ENCODE peak calls at places on chromosomes 12 and 14, in six cellular contexts. E is GM19239, S is B cell, X is NCI-H345, O is NCI-H2029, L is sciatic nerve. R is an unnamed sample.

GRCh38 chr14:62364161-62364560 is 601.9 kb downstream of the SNAPC1 start:
- DNase-seq in E (no peak), S (no peak), X (no peak), O (no peak), L (no peak), R (no peak)

GRCh38 chr14:95507174-95507573 is 9.3 kb downstream of the SYNE3 start:
- DNase-seq in E (no peak), S (no peak), X (no peak), O (no peak), L (no peak), R (peak)

GRCh38 chr12:114499338-114499737 is 93.4 kb upstream of the TBX5 start:
- DNase-seq in E (no peak), S (no peak), X (no peak), O (no peak), L (no peak), R (no peak)

GRCh38 chr14:86510503-86510902 is 980.6 kb downstream of the FLRT2 start:
- DNase-seq in E (no peak), S (no peak), X (no peak), O (no peak), L (no peak), R (no peak)

GRCh38 chr14:56569174-56569573 is 10.4 kb upstream of the TMEM260 start:
- DNase-seq in E (no peak), S (no peak), X (no peak), O (no peak), L (no peak), R (no peak)

GRCh38 chr12:57309420-57309819 is 58.4 kb upstream of the STAC3 start:
- DNase-seq in E (no peak), S (no peak), X (no peak), O (no peak), L (no peak), R (no peak)

GRCh38 chr12:52313461-52313860 is 7.7 kb downstream of the KRT83 start:
- DNase-seq in E (no peak), S (no peak), X (no peak), O (no peak), L (no peak), R (no peak)

GRCh38 chr12:89951694-89952060 is 243.0 kb upstream of the ATP2B1 start:
- DNase-seq in E (no peak), S (no peak), X (no peak), O (no peak), L (no peak), R (no peak)

GRCh38 chr14:59187802-59188460 is 536 bp upstream of the DAAM1 start:
- DNase-seq in E (no peak), S (peak), X (peak), O (peak), L (peak), R (peak)

GRCh38 chr12:27672654-27673053 is 23.6 kb upstream of the REP15 start:
- DNase-seq in E (no peak), S (no peak), X (no peak), O (no peak), L (no peak), R (no peak)

GRCh38 chr12:14886271-14886670 is 617 bp upstream of the MGP start:
- DNase-seq in E (no peak), S (no peak), X (peak), O (no peak), L (no peak), R (no peak)

GRCh38 chr14:94313991-94314655 is 9.0 kb downstream of the SERPINA6 start:
- DNase-seq in E (no peak), S (no peak), X (no peak), O (no peak), L (no peak), R (no peak)

GRCh38 chr14:76867536-76868452 is 41.6 kb downstream of the LRRC74A start:
- DNase-seq in E (peak), S (peak), X (no peak), O (no peak), L (no peak), R (no peak)

GRCh38 chr14:100588671-100589070 is 1.5 kb upstream of the BEGAIN start:
- DNase-seq in E (no peak), S (no peak), X (no peak), O (no peak), L (peak), R (no peak)

GRCh38 chr12:33180921-33181320 is 258.7 kb downstream of the SYT10 start:
- DNase-seq in E (no peak), S (no peak), X (no peak), O (no peak), L (no peak), R (no peak)

GRCh38 chr12:93154753-93155475 is 222.8 kb upstream of the NUDT4 start:
- DNase-seq in E (no peak), S (no peak), X (no peak), O (no peak), L (no peak), R (no peak)

GRCh38 chr14:55599250-55599879 is 19.4 kb downstream of the KTN1 start:
- DNase-seq in E (no peak), S (no peak), X (peak), O (peak), L (no peak), R (peak)

GRCh38 chr12:2408262-2408661 is 355.5 kb downstream of the CACNA1C start:
- DNase-seq in E (no peak), S (no peak), X (no peak), O (no peak), L (no peak), R (no peak)

GRCh38 chr12:56601503-56601902 is 28.6 kb downstream of the BAZ2A start:
- DNase-seq in E (peak), S (peak), X (no peak), O (no peak), L (no peak), R (no peak)

GRCh38 chr12:26185532-26186320 is 9.6 kb upstream of the SSPN start:
- DNase-seq in E (no peak), S (no peak), X (no peak), O (no peak), L (no peak), R (no peak)